ENCODE peak calls at places on chromosomes 11 and 22, in five cellular contexts. C is activated CD4-positive, alpha-beta T cell treated with anti-CD3 and anti-CD28 coated beads for 48 hours; U is BJ; T is NCI-H2081; B is RWPE1. M is an unnamed sample.

GRCh38 chr22:39693943-39694500 is 123.5 kb downstream of the CACNA1I start:
- DNase-seq in C (no peak), T (no peak), B (no peak), U (no peak), M (no peak)

GRCh38 chr11:70135142-70136132 is 57.3 kb downstream of the ANO1 start:
- DNase-seq in T (no peak), B (no peak), C (no peak), U (no peak), M (no peak)

GRCh38 chr11:71206186-71206585 is 46.2 kb downstream of the SHANK2 start:
- DNase-seq in U (no peak), T (no peak), C (no peak), B (no peak), M (no peak)

GRCh38 chr11:71209181-71209580 is 43.2 kb downstream of the SHANK2 start:
- DNase-seq in B (no peak), U (no peak), T (no peak), C (no peak), M (no peak)

GRCh38 chr11:122979815-122980656 is 1.6 kb downstream of the BSX start:
- DNase-seq in U (no peak), B (no peak), C (no peak), T (no peak), M (no peak)

GRCh38 chr11:104122008-104122635 is 41.8 kb downstream of the PDGFD start:
- DNase-seq in B (no peak), C (no peak), U (no peak), T (peak), M (no peak)

GRCh38 chr22:39073941-39074340 is 3.1 kb upstream of the APOBEC3G start:
- DNase-seq in T (no peak), U (no peak), C (no peak), B (no peak), M (no peak)

GRCh38 chr22:35258144-35258988 is 1.1 kb downstream of the HMGXB4 start:
- DNase-seq in C (no peak), T (no peak), U (no peak), B (peak), M (peak)

GRCh38 chr11:64241430-64242153 is 697 bp downstream of the FKBP2 start:
- DNase-seq in T (peak), C (peak), U (peak), B (peak), M (peak)

GRCh38 chr11:124758355-124759267 is 3.5 kb downstream of the ESAM start:
- DNase-seq in C (peak), U (no peak), B (peak), T (peak), M (peak)

GRCh38 chr11:66012371-66012945 is 650 bp downstream of the CST6 start:
- DNase-seq in U (no peak), T (no peak), C (no peak), B (no peak), M (no peak)

GRCh38 chr22:27331526-27332281 is 469.9 kb downstream of the MN1 start:
- DNase-seq in B (no peak), T (peak), C (peak), U (no peak), M (peak)

GRCh38 chr11:124756033-124756752 is 4.1 kb upstream of the VSIG2 start:
- DNase-seq in T (no peak), B (no peak), C (no peak), U (no peak), M (no peak)

M was measured in MCF 10A.